ENCODE peak calls at places on chromosome 19, in eight cellular contexts. One of them, this sample, is unnamed.

GRCh38 chr19:48478339-48479061 is 9.3 kb downstream of the CYTH2 start:
- DNase-seq in mucosa of descending colon: no peak
- DNase-seq in tibial nerve: no peak
- DNase-seq in neural crest cell: no peak
- DNase-seq in HFFc6: no peak
- DNase-seq in heart left ventricle: peak; percentile 51
- DNase-seq in HFF-Myc: no peak
- DNase-seq in B cell: no peak
- DNase-seq in this sample: no peak

GRCh38 chr19:47243776-47244547 is 12.4 kb upstream of the CCDC9 start:
- DNase-seq in mucosa of descending colon: peak; percentile 93
- DNase-seq in tibial nerve: peak; percentile 77
- DNase-seq in neural crest cell: peak; percentile 95
- DNase-seq in HFFc6: peak; percentile 96
- DNase-seq in heart left ventricle: peak; percentile 96
- DNase-seq in HFF-Myc: peak; percentile 83
- DNase-seq in B cell: peak; percentile 90
- DNase-seq in this sample: peak; percentile 88

GRCh38 chr19:1650627-1651009 is 1.8 kb downstream of the TCF3 start:
- DNase-seq in mucosa of descending colon: peak; percentile 28
- DNase-seq in tibial nerve: no peak
- DNase-seq in neural crest cell: no peak
- DNase-seq in HFFc6: no peak
- DNase-seq in heart left ventricle: no peak
- DNase-seq in HFF-Myc: no peak
- DNase-seq in B cell: peak; percentile 67
- DNase-seq in this sample: no peak

GRCh38 chr19:41234512-41235208 is 15.6 kb downstream of the AXL start:
- DNase-seq in mucosa of descending colon: no peak
- DNase-seq in tibial nerve: no peak
- DNase-seq in neural crest cell: no peak
- DNase-seq in HFFc6: no peak
- DNase-seq in heart left ventricle: peak; percentile 33
- DNase-seq in HFF-Myc: no peak
- DNase-seq in B cell: no peak
- DNase-seq in this sample: no peak

GRCh38 chr19:51546650-51547396 is 15.4 kb upstream of the SIGLEC6 start:
- DNase-seq in mucosa of descending colon: no peak
- DNase-seq in tibial nerve: no peak
- DNase-seq in neural crest cell: no peak
- DNase-seq in HFFc6: peak; percentile 49
- DNase-seq in heart left ventricle: no peak
- DNase-seq in HFF-Myc: no peak
- DNase-seq in B cell: no peak
- DNase-seq in this sample: no peak

GRCh38 chr19:46639356-46640061 is 3.5 kb upstream of the GNG8 start:
- DNase-seq in mucosa of descending colon: peak; percentile 65
- DNase-seq in tibial nerve: no peak
- DNase-seq in neural crest cell: peak; percentile 25
- DNase-seq in HFFc6: peak; percentile 64
- DNase-seq in heart left ventricle: peak; percentile 84
- DNase-seq in HFF-Myc: peak; percentile 71
- DNase-seq in B cell: peak; percentile 61
- DNase-seq in this sample: no peak

GRCh38 chr19:35211545-35212230 is 16.9 kb downstream of the FAM187B start:
- DNase-seq in mucosa of descending colon: peak; percentile 61
- DNase-seq in tibial nerve: peak; percentile 47
- DNase-seq in neural crest cell: no peak
- DNase-seq in HFFc6: no peak
- DNase-seq in heart left ventricle: peak; percentile 80
- DNase-seq in HFF-Myc: no peak
- DNase-seq in B cell: no peak
- DNase-seq in this sample: peak; percentile 52

GRCh38 chr19:16417660-16418596 is 53.8 kb downstream of the EPS15L1 start:
- DNase-seq in mucosa of descending colon: peak; percentile 64
- DNase-seq in tibial nerve: peak; percentile 76
- DNase-seq in neural crest cell: peak; percentile 61
- DNase-seq in HFFc6: peak; percentile 13
- DNase-seq in heart left ventricle: peak; percentile 85
- DNase-seq in HFF-Myc: no peak
- DNase-seq in B cell: peak; percentile 93
- DNase-seq in this sample: peak; percentile 54

GRCh38 chr19:9009935-9010651 is at the start of gene MUC16:
- DNase-seq in mucosa of descending colon: no peak
- DNase-seq in tibial nerve: no peak
- DNase-seq in neural crest cell: no peak
- DNase-seq in HFFc6: no peak
- DNase-seq in heart left ventricle: no peak
- DNase-seq in HFF-Myc: no peak
- DNase-seq in B cell: no peak
- DNase-seq in this sample: no peak

GRCh38 chr19:49614096-49614857 is 23.3 kb downstream of the PRR12 start:
- DNase-seq in mucosa of descending colon: no peak
- DNase-seq in tibial nerve: no peak
- DNase-seq in neural crest cell: no peak
- DNase-seq in HFFc6: peak; percentile 89
- DNase-seq in heart left ventricle: no peak
- DNase-seq in HFF-Myc: peak; percentile 44
- DNase-seq in B cell: no peak
- DNase-seq in this sample: no peak

GRCh38 chr19:12000152-12000981 is 35.1 kb downstream of the ZNF433 start:
- DNase-seq in mucosa of descending colon: no peak
- DNase-seq in tibial nerve: no peak
- DNase-seq in neural crest cell: no peak
- DNase-seq in HFFc6: peak; percentile 11
- DNase-seq in heart left ventricle: no peak
- DNase-seq in HFF-Myc: no peak
- DNase-seq in B cell: no peak
- DNase-seq in this sample: no peak

GRCh38 chr19:35592226-35592625 is 6.3 kb downstream of the PMIS2 start:
- DNase-seq in mucosa of descending colon: no peak
- DNase-seq in tibial nerve: no peak
- DNase-seq in neural crest cell: no peak
- DNase-seq in HFFc6: no peak
- DNase-seq in heart left ventricle: no peak
- DNase-seq in HFF-Myc: no peak
- DNase-seq in B cell: peak; percentile 47
- DNase-seq in this sample: no peak

GRCh38 chr19:16627194-16627927 is 643 bp downstream of the MED26 start:
- DNase-seq in mucosa of descending colon: no peak
- DNase-seq in tibial nerve: no peak
- DNase-seq in neural crest cell: peak; percentile 5
- DNase-seq in HFFc6: no peak
- DNase-seq in heart left ventricle: peak; percentile 68
- DNase-seq in HFF-Myc: no peak
- DNase-seq in B cell: no peak
- DNase-seq in this sample: no peak

GRCh38 chr19:41431426-41432386 is 4.5 kb upstream of the B3GNT8 start:
- DNase-seq in mucosa of descending colon: peak; percentile 21
- DNase-seq in tibial nerve: no peak
- DNase-seq in neural crest cell: no peak
- DNase-seq in HFFc6: peak; percentile 46
- DNase-seq in heart left ventricle: peak; percentile 80
- DNase-seq in HFF-Myc: no peak
- DNase-seq in B cell: no peak
- DNase-seq in this sample: no peak

GRCh38 chr19:41083516-41083915 is 4.7 kb upstream of the CYP2A13 start:
- DNase-seq in mucosa of descending colon: no peak
- DNase-seq in tibial nerve: no peak
- DNase-seq in neural crest cell: no peak
- DNase-seq in HFFc6: no peak
- DNase-seq in heart left ventricle: no peak
- DNase-seq in HFF-Myc: no peak
- DNase-seq in B cell: no peak
- DNase-seq in this sample: no peak

GRCh38 chr19:29873801-29874575 is 62.2 kb downstream of the CCNE1 start:
- DNase-seq in mucosa of descending colon: no peak
- DNase-seq in tibial nerve: no peak
- DNase-seq in neural crest cell: no peak
- DNase-seq in HFFc6: no peak
- DNase-seq in heart left ventricle: no peak
- DNase-seq in HFF-Myc: no peak
- DNase-seq in B cell: peak; percentile 47
- DNase-seq in this sample: no peak
- TF ChIP-seq CTCF in mucosa of descending colon: no peak
- TF ChIP-seq CTCF in tibial nerve: no peak
- TF ChIP-seq CTCF in neural crest cell: no peak
- TF ChIP-seq CTCF in HFFc6: peak; percentile 64
- TF ChIP-seq CTCF in heart left ventricle: peak; percentile 15
- TF ChIP-seq CTCF in HFF-Myc: no peak
- TF ChIP-seq CTCF in B cell: peak; percentile 51
- TF ChIP-seq CTCF in this sample: peak; percentile 15

GRCh38 chr19:3557461-3558248 is at the start of gene MFSD12:
- DNase-seq in mucosa of descending colon: peak; percentile 97
- DNase-seq in tibial nerve: peak; percentile 91
- DNase-seq in neural crest cell: peak; percentile 93
- DNase-seq in HFFc6: peak; percentile 91
- DNase-seq in heart left ventricle: peak; percentile 98
- DNase-seq in HFF-Myc: peak; percentile 75
- DNase-seq in B cell: peak; percentile 100
- DNase-seq in this sample: peak; percentile 93
- TF ChIP-seq CTCF in mucosa of descending colon: no peak
- TF ChIP-seq CTCF in tibial nerve: no peak
- TF ChIP-seq CTCF in neural crest cell: no peak
- TF ChIP-seq CTCF in HFFc6: no peak
- TF ChIP-seq CTCF in heart left ventricle: no peak
- TF ChIP-seq CTCF in HFF-Myc: no peak
- TF ChIP-seq CTCF in B cell: no peak
- TF ChIP-seq CTCF in this sample: no peak

DNA sequence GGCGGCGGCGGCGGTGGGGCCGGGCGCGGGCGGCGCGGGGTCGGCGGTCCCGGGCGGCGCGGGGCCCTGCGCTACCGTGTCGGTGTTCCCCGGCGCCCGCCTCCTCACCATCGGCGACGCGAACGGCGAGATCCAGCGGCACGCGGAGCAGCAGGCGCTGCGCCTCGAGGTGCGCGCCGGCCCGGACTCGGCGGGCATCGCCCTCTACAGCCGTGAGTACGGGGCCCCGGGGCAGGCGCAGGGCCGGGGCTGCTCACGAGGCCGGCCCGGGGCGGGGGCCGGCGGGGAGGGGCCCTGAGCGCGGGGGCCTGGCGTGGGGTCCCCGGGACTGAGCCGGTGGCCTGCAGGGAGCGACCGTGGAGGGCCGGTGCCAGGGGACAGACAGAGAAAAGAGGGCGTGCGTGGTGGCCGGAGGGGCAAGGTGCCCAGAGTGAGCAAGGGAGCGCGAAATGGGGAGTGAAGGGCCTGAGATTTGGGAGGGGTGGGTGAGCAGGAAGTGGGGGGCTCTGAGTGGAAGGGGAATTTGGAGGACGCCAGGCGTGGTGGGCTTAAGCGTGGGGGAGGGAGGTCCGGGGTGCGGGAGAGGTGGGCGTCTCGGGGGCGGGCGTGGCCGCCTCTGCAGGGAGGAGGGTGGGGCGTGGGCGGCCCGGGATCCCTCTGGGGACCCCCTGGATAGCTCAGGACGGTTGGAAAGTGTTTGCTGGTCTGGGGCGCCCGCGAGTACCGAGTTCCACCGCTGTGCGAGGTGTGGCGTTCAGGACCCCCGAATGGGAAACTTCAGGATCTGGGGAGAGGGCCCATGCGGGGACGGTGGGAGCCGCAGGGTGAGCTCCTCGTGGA is 578 bp downstream of the CARM1 start:
- DNase-seq in mucosa of descending colon: peak; percentile 75
- DNase-seq in tibial nerve: no peak
- DNase-seq in neural crest cell: no peak
- DNase-seq in HFFc6: no peak
- DNase-seq in heart left ventricle: peak; percentile 80
- DNase-seq in HFF-Myc: no peak
- DNase-seq in B cell: peak; percentile 81
- DNase-seq in this sample: peak; percentile 53
- TF ChIP-seq CTCF in mucosa of descending colon: no peak
- TF ChIP-seq CTCF in tibial nerve: no peak
- TF ChIP-seq CTCF in neural crest cell: peak; percentile 50
- TF ChIP-seq CTCF in HFFc6: peak; percentile 59
- TF ChIP-seq CTCF in heart left ventricle: no peak
- TF ChIP-seq CTCF in HFF-Myc: no peak
- TF ChIP-seq CTCF in B cell: no peak
- TF ChIP-seq CTCF in this sample: no peak

DNA sequence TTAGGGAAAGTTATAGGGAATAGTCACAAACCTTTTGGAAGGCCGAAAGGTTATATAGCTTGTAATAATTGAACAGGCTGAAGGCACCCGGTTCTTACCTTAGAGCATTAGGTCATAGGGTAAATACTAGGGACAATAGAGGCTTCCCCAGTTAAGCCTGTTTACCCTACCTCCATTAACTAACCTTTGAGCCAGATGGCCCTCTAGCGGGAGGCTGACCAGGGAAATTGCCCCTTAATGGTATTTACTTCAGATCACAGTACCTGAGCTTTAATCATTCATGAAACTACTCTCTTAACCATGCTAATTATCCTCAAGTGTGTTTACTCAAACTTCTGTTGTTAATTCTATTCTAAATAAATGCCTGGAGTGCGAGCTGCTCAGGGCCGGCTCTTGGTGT is 20.4 kb upstream of the ZNF83 start:
- DNase-seq in mucosa of descending colon: no peak
- DNase-seq in tibial nerve: no peak
- DNase-seq in neural crest cell: no peak
- DNase-seq in HFFc6: no peak
- DNase-seq in heart left ventricle: no peak
- DNase-seq in HFF-Myc: no peak
- DNase-seq in B cell: no peak
- DNase-seq in this sample: no peak
- TF ChIP-seq CTCF in mucosa of descending colon: no peak
- TF ChIP-seq CTCF in tibial nerve: no peak
- TF ChIP-seq CTCF in neural crest cell: no peak
- TF ChIP-seq CTCF in HFFc6: no peak
- TF ChIP-seq CTCF in heart left ventricle: no peak
- TF ChIP-seq CTCF in HFF-Myc: no peak
- TF ChIP-seq CTCF in B cell: no peak
- TF ChIP-seq CTCF in this sample: no peak

DNA sequence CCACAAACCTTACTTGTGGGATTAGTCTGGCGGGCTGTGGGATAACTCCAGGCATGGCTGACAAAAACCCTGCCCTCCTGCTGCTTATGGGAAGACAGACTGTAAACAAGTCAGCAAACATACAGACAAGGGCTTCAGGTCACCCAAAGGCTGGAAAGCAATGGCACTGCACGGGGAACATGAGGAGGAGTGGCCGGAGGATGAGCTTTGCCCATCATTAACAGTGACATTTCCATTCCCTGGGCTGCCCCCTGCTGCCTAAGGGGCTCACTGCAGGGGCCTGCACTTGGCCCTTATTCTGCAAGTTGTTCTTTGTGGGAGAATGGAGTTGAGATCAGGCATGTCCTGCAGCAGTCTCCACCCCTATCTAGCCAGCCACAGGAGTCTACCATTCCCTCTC is 91.3 kb downstream of the UQCRFS1 start:
- DNase-seq in mucosa of descending colon: no peak
- DNase-seq in tibial nerve: peak; percentile 30
- DNase-seq in neural crest cell: peak; percentile 53
- DNase-seq in HFFc6: no peak
- DNase-seq in heart left ventricle: no peak
- DNase-seq in HFF-Myc: no peak
- DNase-seq in B cell: no peak
- DNase-seq in this sample: no peak
- TF ChIP-seq CTCF in mucosa of descending colon: no peak
- TF ChIP-seq CTCF in tibial nerve: no peak
- TF ChIP-seq CTCF in neural crest cell: peak; percentile 58
- TF ChIP-seq CTCF in HFFc6: peak; percentile 74
- TF ChIP-seq CTCF in heart left ventricle: peak; percentile 36
- TF ChIP-seq CTCF in HFF-Myc: no peak
- TF ChIP-seq CTCF in B cell: no peak
- TF ChIP-seq CTCF in this sample: peak; percentile 26

GRCh38 chr19:38869836-38870607 is 8.1 kb downstream of the RINL start:
- DNase-seq in mucosa of descending colon: peak; percentile 93
- DNase-seq in tibial nerve: peak; percentile 74
- DNase-seq in neural crest cell: peak; percentile 61
- DNase-seq in HFFc6: peak; percentile 24
- DNase-seq in heart left ventricle: peak; percentile 94
- DNase-seq in HFF-Myc: peak; percentile 31
- DNase-seq in B cell: peak; percentile 95
- DNase-seq in this sample: no peak
- TF ChIP-seq CTCF in mucosa of descending colon: peak; percentile 84
- TF ChIP-seq CTCF in tibial nerve: peak; percentile 86
- TF ChIP-seq CTCF in neural crest cell: peak; percentile 76
- TF ChIP-seq CTCF in HFFc6: peak; percentile 89
- TF ChIP-seq CTCF in heart left ventricle: peak; percentile 94
- TF ChIP-seq CTCF in HFF-Myc: peak; percentile 78
- TF ChIP-seq CTCF in B cell: peak; percentile 86
- TF ChIP-seq CTCF in this sample: peak; percentile 63